ENCODE peak calls at places on chromosome 11, in four cellular contexts. E is NCI-H510A treated with DMSO at 0.1 percent for 48 hours; T is left cardiac atrium; U is effector CD8-positive, alpha-beta T cell. I is an unnamed sample.

GRCh38 chr11:1082346-1082727 is 7.7 kb downstream of the MUC2 start:
- DNase-seq in E (no peak), T (peak; percentile 10), U (no peak), I (peak; percentile 7)

GRCh38 chr11:86670179-86670578 is 2.2 kb downstream of the ME3 start:
- DNase-seq in E (peak; percentile 18), T (no peak), U (no peak), I (no peak)

GRCh38 chr11:31106963-31107576 is 262.5 kb downstream of the DCDC1 start:
- DNase-seq in E (peak; percentile 8), T (peak; percentile 50), U (peak; percentile 4), I (peak; percentile 77)

GRCh38 chr11:35377262-35377661 is 42.1 kb downstream of the SLC1A2 start:
- DNase-seq in E (no peak), T (no peak), U (no peak), I (no peak)

GRCh38 chr11:33804471-33804870 is 30.2 kb upstream of the FBXO3 start:
- DNase-seq in E (no peak), T (no peak), U (no peak), I (no peak)

GRCh38 chr11:105960252-105961245 is 61.5 kb downstream of the MSANTD4 start:
- DNase-seq in E (peak; percentile 71), T (no peak), U (no peak), I (peak; percentile 36)

GRCh38 chr11:2995893-2996554 is 3.9 kb upstream of the NAP1L4 start:
- DNase-seq in E (no peak), T (no peak), U (no peak), I (no peak)

GRCh38 chr11:30143098-30143705 is 87.6 kb upstream of the FSHB start:
- DNase-seq in E (peak; percentile 0), T (no peak), U (no peak), I (peak; percentile 20)

GRCh38 chr11:34281256-34281655 is 76.6 kb downstream of the ABTB2 start:
- DNase-seq in E (no peak), T (no peak), U (no peak), I (no peak)

I was measured in HAP-1.